ENCODE peak calls at places on chromosomes 3 and 15, in eight cellular contexts. H, N, M, X, K, I, S and W are unnamed samples.

GRCh38 chr3:380801-381200 is 184.2 kb downstream of the CHL1 start:
- DNase-seq in H (no peak), N (no peak), M (no peak), X (no peak), K (no peak), I (no peak), S (no peak), W (peak; percentile 7)

GRCh38 chr15:27222479-27222878 is 251.5 kb downstream of the GABRG3 start:
- DNase-seq in H (no peak), N (no peak), M (no peak), X (no peak), K (no peak), I (no peak), S (no peak), W (peak; percentile 76)

GRCh38 chr15:68489426-68489825 is 57.5 kb upstream of the ITGA11 start:
- DNase-seq in H (no peak), N (no peak), M (no peak), X (no peak), K (no peak), I (no peak), S (no peak), W (no peak)

GRCh38 chr3:129007792-129008191 is 6.7 kb downstream of the EFCC1 start:
- DNase-seq in H (no peak), N (no peak), M (no peak), X (no peak), K (no peak), I (no peak), S (no peak), W (no peak)

GRCh38 chr3:52144034-52144795 is 10.0 kb downstream of the POC1A start:
- DNase-seq in H (peak; percentile 72), N (peak; percentile 74), M (peak; percentile 92), X (peak; percentile 90), K (peak; percentile 61), I (peak; percentile 87), S (peak; percentile 82), W (peak; percentile 69)

GRCh38 chr15:32682569-32682968 is 35.2 kb upstream of the GREM1 start:
- DNase-seq in H (no peak), N (peak; percentile 96), M (no peak), X (no peak), K (peak; percentile 82), I (no peak), S (no peak), W (no peak)

GRCh38 chr3:50689558-50689957 is 14.8 kb downstream of the DOCK3 start:
- DNase-seq in H (no peak), N (no peak), M (no peak), X (no peak), K (no peak), I (no peak), S (no peak), W (no peak)

GRCh38 chr15:41494922-41495735 is 1.5 kb downstream of the ITPKA start:
- DNase-seq in H (no peak), N (no peak), M (no peak), X (no peak), K (no peak), I (no peak), S (peak; percentile 72), W (no peak)

GRCh38 chr15:26937134-26937533 is 33.8 kb upstream of the GABRG3 start:
- DNase-seq in H (no peak), N (no peak), M (no peak), X (no peak), K (no peak), I (no peak), S (no peak), W (no peak)

GRCh38 chr3:51620543-51620942 is 50.5 kb upstream of the TEX264 start:
- DNase-seq in H (no peak), N (peak; percentile 35), M (no peak), X (no peak), K (peak; percentile 62), I (no peak), S (no peak), W (no peak)

GRCh38 chr3:125085166-125085565 is 29.4 kb upstream of the HEG1 start:
- DNase-seq in H (no peak), N (no peak), M (no peak), X (no peak), K (no peak), I (no peak), S (no peak), W (no peak)

GRCh38 chr3:26091096-26091495 is 301.2 kb downstream of the OXSM start:
- DNase-seq in H (no peak), N (no peak), M (no peak), X (no peak), K (no peak), I (no peak), S (no peak), W (no peak)